ENCODE peak calls at places on chromosomes 5 and 9, in six cellular contexts. B, V, J, W, S and Y are unnamed samples.

GRCh38 chr9:136757328-136757727 is 715 bp downstream of the LCN8 start:
- DNase-seq in S (no peak), B (no peak), V (no peak), J (no peak), W (no peak), Y (no peak)

GRCh38 chr9:79812507-79813261 is 240.9 kb downstream of the TLE4 start:
- DNase-seq in V (no peak), S (peak; percentile 77), W (no peak), J (no peak), B (no peak), Y (no peak)

GRCh38 chr5:96709152-96709821 is 47.1 kb downstream of the CAST start:
- DNase-seq in V (no peak), B (peak; percentile 80), S (no peak), J (no peak), W (peak; percentile 90), Y (peak; percentile 89)

GRCh38 chr5:135094339-135095051 is 60.5 kb upstream of the PITX1 start:
- DNase-seq in J (no peak), B (no peak), S (no peak), W (no peak), V (no peak), Y (no peak)

GRCh38 chr5:609088-609370 is 3.1 kb upstream of the CEP72 start:
- DNase-seq in W (no peak), J (no peak), B (no peak), V (no peak), S (no peak), Y (no peak)

GRCh38 chr5:141604318-141604717 is 14.5 kb downstream of the DIAPH1 start:
- DNase-seq in W (peak; percentile 94), S (peak; percentile 64), B (peak; percentile 93), V (no peak), J (peak; percentile 53), Y (peak; percentile 97)

GRCh38 chr5:136090319-136090718 is 42.3 kb upstream of the SMAD5 start:
- DNase-seq in W (no peak), B (no peak), J (peak; percentile 50), S (no peak), V (no peak), Y (no peak)

GRCh38 chr5:862367-863243 is 11.8 kb upstream of the ZDHHC11 start:
- DNase-seq in V (no peak), W (peak; percentile 35), S (no peak), J (no peak), B (no peak), Y (no peak)

GRCh38 chr9:120698766-120699165 is 15.5 kb downstream of the MEGF9 start:
- DNase-seq in S (no peak), J (no peak), B (no peak), V (no peak), W (no peak), Y (no peak)

GRCh38 chr5:60948738-60949137 is 3.7 kb downstream of the NDUFAF2 start:
- DNase-seq in W (no peak), S (no peak), B (no peak), V (no peak), J (no peak), Y (no peak)

GRCh38 chr9:118463419-118463818 is 759.2 kb downstream of the TLR4 start:
- DNase-seq in S (no peak), J (no peak), B (no peak), V (no peak), W (no peak), Y (no peak)

GRCh38 chr5:54836959-54837534 is 148.3 kb downstream of the ESM1 start:
- DNase-seq in S (no peak), W (peak; percentile 65), B (no peak), V (no peak), J (no peak), Y (no peak)

GRCh38 chr5:33997331-33997983 is 10.4 kb downstream of the AMACR start:
- DNase-seq in S (peak; percentile 81), J (peak; percentile 55), V (peak; percentile 51), B (peak; percentile 74), W (peak; percentile 88), Y (no peak)

GRCh38 chr5:173236531-173237501 is 1.8 kb upstream of the NKX2-5 start:
- DNase-seq in W (no peak), S (no peak), B (no peak), V (no peak), J (no peak), Y (no peak)

GRCh38 chr9:89498845-89499480 is 1.1 kb upstream of the SEMA4D start:
- DNase-seq in W (no peak), B (no peak), V (peak; percentile 71), S (no peak), J (no peak), Y (no peak)

GRCh38 chr5:147748590-147748989 is 33.9 kb downstream of the JAKMIP2 start:
- DNase-seq in W (no peak), B (no peak), V (no peak), S (no peak), J (no peak), Y (no peak)

GRCh38 chr5:154865466-154866184 is 7.2 kb downstream of the CNOT8 start:
- DNase-seq in V (no peak), B (no peak), J (no peak), S (no peak), W (no peak), Y (no peak)

GRCh38 chr5:154862766-154863165 is 4.3 kb downstream of the CNOT8 start:
- DNase-seq in W (no peak), J (no peak), V (no peak), B (no peak), S (no peak), Y (no peak)

GRCh38 chr5:154860765-154861164 is 2.3 kb downstream of the CNOT8 start:
- DNase-seq in B (no peak), V (no peak), S (no peak), J (no peak), W (no peak), Y (no peak)

GRCh38 chr5:154861946-154862345 is 3.5 kb downstream of the CNOT8 start:
- DNase-seq in V (no peak), B (no peak), J (no peak), S (no peak), W (no peak), Y (no peak)

DNA sequence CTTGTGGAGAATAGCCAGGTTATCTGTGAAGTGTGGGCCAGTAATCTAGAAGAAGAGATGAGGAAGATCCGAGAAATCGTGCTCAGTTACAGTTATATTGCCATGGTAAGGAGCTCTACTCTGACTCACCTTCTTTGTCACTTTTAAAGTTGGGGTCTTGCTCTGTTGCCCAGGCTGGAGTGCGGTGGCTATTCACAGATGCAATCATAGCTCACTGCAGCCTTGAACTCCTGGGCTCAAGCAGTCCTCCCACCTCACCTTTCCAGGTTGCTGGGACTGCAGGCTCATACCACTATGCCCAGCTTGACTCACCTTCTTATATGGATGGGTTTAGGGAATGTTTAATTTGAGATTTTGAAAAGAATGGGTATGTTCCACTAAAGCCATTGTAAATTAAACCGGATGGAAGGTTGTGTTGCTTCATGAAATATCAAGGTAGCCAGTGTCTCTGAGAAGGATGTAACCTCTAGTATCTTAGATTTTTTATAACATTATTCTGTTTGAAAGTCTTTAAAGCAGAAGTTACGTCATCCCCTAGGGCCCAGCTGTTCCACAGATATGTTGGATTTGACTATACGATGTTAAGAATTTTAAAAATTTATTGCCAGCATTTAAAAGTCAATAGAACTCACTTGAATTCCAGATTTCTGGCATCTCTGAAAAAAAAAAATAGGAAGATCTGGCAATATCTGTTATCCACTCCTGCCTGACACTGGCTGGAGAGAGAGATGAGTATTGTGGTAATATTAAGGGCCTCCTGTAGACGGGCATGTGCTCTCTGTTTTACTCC is 5.1 kb downstream of the CNOT8 start:
- DNase-seq in S (no peak), W (no peak), V (no peak), B (no peak), J (no peak), Y (no peak)
- H3K4me1 ChIP-seq in S (peaks cover 20% of the 10 kb centered on the region), W (peaks cover 3% of the 10 kb centered on the region), V (peaks cover 32% of the 10 kb centered on the region), B (peaks cover 10% of the 10 kb centered on the region), J (peaks cover 12% of the 10 kb centered on the region), Y (no peaks in the 10 kb centered on the region)

GRCh38 chr5:38258037-38258318 is 381 bp upstream of the EGFLAM start:
- DNase-seq in V (no peak), B (no peak), J (no peak), S (no peak), W (no peak), Y (no peak)
- H3K27ac ChIP-seq in V (no peak overlapping the region), B (no peak overlapping the region), J (no peak overlapping the region), S (no peak overlapping the region), W (no peak overlapping the region), Y (no peak overlapping the region)

GRCh38 chr9:34898846-34899245 is 59.2 kb upstream of the PHF24 start:
- DNase-seq in J (no peak), B (no peak), S (no peak), W (no peak), V (no peak), Y (no peak)
- TF ChIP-seq CTCF in J (no peak), B (no peak), S (no peak), W (no peak), V (no peak), Y (no peak)

GRCh38 chr5:143362828-143363227 is 40.7 kb downstream of the NR3C1 start:
- DNase-seq in J (no peak), S (no peak), V (no peak), B (no peak), W (no peak), Y (no peak)

GRCh38 chr5:143361438-143361837 is 42.0 kb downstream of the NR3C1 start:
- DNase-seq in S (no peak), W (no peak), B (no peak), J (no peak), V (no peak), Y (no peak)

GRCh38 chr5:143359869-143360268 is 43.6 kb downstream of the NR3C1 start:
- DNase-seq in V (no peak), B (no peak), W (no peak), S (no peak), J (no peak), Y (no peak)

GRCh38 chr5:143364061-143364460 is 39.4 kb downstream of the NR3C1 start:
- DNase-seq in J (no peak), S (no peak), W (no peak), V (no peak), B (no peak), Y (no peak)
- H3K4me1 ChIP-seq in J (no peaks in the 10 kb centered on the region), S (no peaks in the 10 kb centered on the region), W (peaks cover 6% of the 10 kb centered on the region), V (peaks cover 42% of the 10 kb centered on the region), B (no peaks in the 10 kb centered on the region), Y (peaks cover 5% of the 10 kb centered on the region)

GRCh38 chr5:164672190-164672589 is 1166.8 kb downstream of the MAT2B start:
- DNase-seq in S (no peak), V (no peak), W (no peak), B (no peak), J (no peak), Y (no peak)
- H3K27ac ChIP-seq in S (no peak overlapping the region), V (no peak overlapping the region), W (peak overlapping the region; percentile 59), B (no peak overlapping the region), J (no peak overlapping the region), Y (no peak overlapping the region)

DNA sequence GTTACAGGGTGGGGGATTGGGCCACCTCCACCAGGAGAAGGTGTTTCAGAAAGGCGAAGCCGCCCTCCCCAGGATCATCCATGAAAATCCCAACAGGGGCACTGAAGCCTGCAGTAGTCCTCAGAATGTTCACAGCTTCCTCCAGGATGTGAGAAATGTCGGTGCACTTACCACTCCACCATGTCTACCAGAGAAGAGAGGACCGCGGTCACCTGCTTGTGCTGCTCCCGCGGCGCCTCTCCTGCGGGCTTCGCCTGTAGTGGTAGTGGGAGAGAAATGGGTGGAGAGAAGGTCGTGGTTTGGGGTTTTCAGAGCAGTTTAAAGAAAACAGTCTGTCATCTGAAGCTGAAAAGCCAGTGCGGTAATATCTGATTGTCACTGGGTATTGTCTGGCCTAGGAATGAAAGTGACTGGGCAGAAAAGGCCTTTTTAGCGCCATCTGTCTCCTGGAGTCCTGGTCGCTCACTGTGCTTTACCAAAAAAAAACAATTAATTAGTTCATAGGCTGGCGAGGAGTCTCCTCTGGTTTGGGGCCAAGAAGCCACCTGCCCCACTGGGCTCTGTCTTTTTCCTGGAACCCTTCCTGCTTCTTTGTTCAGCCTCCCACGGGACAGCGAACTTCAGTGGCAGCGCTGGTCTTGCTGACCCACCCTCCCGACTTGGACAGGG is 23.0 kb upstream of the PPP1R26 start:
- DNase-seq in B (no peak), J (no peak), V (no peak), S (no peak), W (no peak), Y (no peak)
- TF ChIP-seq CTCF in B (no peak), J (no peak), V (no peak), S (no peak), W (no peak), Y (no peak)